ENCODE peak calls at places on chromosomes 13 and 19, in five cellular contexts. Y is naive B cell, O is kidney epithelial cell, P is H1, Z is H4. L is an unnamed sample.

GRCh38 chr13:38325426-38325825 is 24.2 kb upstream of the UFM1 start:
- DNase-seq in Z (no peak), O (no peak), Y (no peak), P (no peak), L (no peak)

GRCh38 chr13:112783135-112783945 is 93.5 kb downstream of the ATP11A start:
- DNase-seq in O (no peak), Z (no peak), P (no peak), Y (no peak), L (no peak)

GRCh38 chr19:47507924-47508553 is 6.8 kb downstream of the NAPA start:
- DNase-seq in Z (no peak), P (no peak), O (no peak), Y (no peak), L (no peak)

GRCh38 chr13:29513002-29513980 is 82.2 kb downstream of the SLC7A1 start:
- DNase-seq in O (no peak), Z (no peak), P (no peak), Y (no peak), L (no peak)

GRCh38 chr19:34998777-34999497 is 1.2 kb upstream of the GRAMD1A start:
- DNase-seq in O (no peak), Z (no peak), Y (no peak), P (no peak), L (no peak)

GRCh38 chr13:43428545-43429287 is 358.1 kb downstream of the ENOX1 start:
- DNase-seq in P (no peak), Y (no peak), Z (no peak), O (no peak), L (no peak)

GRCh38 chr13:96141032-96141431 is 51.1 kb downstream of the HS6ST3 start:
- DNase-seq in Y (no peak), O (no peak), Z (peak), P (no peak), L (peak)

GRCh38 chr19:40269216-40269940 is 15.8 kb downstream of the AKT2 start:
- DNase-seq in O (no peak), Y (no peak), P (no peak), Z (no peak), L (no peak)

GRCh38 chr13:114110091-114110829 is 22.2 kb downstream of the RASA3 start:
- DNase-seq in Z (no peak), P (no peak), O (no peak), Y (peak), L (peak)

GRCh38 chr19:6772028-6772865 is at the start of gene VAV1:
- DNase-seq in Y (peak), Z (no peak), P (no peak), O (no peak), L (peak)

GRCh38 chr13:75458696-75459422 is 23.1 kb downstream of the TBC1D4 start:
- DNase-seq in O (no peak), P (no peak), Y (no peak), Z (no peak), L (no peak)

GRCh38 chr13:111387945-111388600 is 67.6 kb downstream of the TEX29 start:
- DNase-seq in P (no peak), Z (no peak), Y (no peak), O (no peak), L (no peak)

GRCh38 chr19:10315335-10316214 is at the start of gene FDX2:
- DNase-seq in P (peak), O (no peak), Y (peak), Z (peak), L (peak)

GRCh38 chr13:39952244-39953233 is 297.1 kb downstream of the COG6 start:
- DNase-seq in O (no peak), P (no peak), Z (peak), Y (peak), L (peak)

GRCh38 chr19:48391100-48392005 is at the start of gene KDELR1:
- DNase-seq in Y (peak), O (no peak), P (no peak), Z (peak), L (peak)